ENCODE peak calls at places on chromosomes 1 and 21, in eight cellular contexts. R, S, K, U, A, I, E and W are unnamed samples.
A peak's percentile ranks its signal among the peaks of the same experiment; 100 is the strongest.

GRCh38 chr1:24980836-24981631 is 51.0 kb upstream of the RUNX3 start:
- DNase-seq in R (no peak), S (no peak), K (no peak), U (no peak), A (no peak), I (no peak), E (no peak), W (no peak)

GRCh38 chr1:116906812-116907211 is 2.9 kb upstream of the PTGFRN start:
- DNase-seq in R (no peak), S (no peak), K (no peak), U (no peak), A (no peak), I (no peak), E (no peak), W (no peak)

GRCh38 chr1:225651376-225651871 is 1.5 kb downstream of the ENAH start:
- DNase-seq in R (peak; percentile 51), S (peak; percentile 45), K (no peak), U (no peak), A (no peak), I (no peak), E (no peak), W (no peak)

GRCh38 chr1:189619682-189620332 is 857.9 kb downstream of the BRINP3 start:
- DNase-seq in R (no peak), S (peak; percentile 88), K (peak; percentile 84), U (no peak), A (no peak), I (no peak), E (no peak), W (no peak)

GRCh38 chr1:58409826-58410225 is 136.7 kb downstream of the OMA1 start:
- DNase-seq in R (peak; percentile 1), S (peak; percentile 32), K (no peak), U (no peak), A (no peak), I (no peak), E (no peak), W (peak; percentile 96)

GRCh38 chr21:34276711-34277425 is 86.9 kb upstream of the KCNE2 start:
- DNase-seq in R (no peak), S (peak; percentile 60), K (no peak), U (no peak), A (no peak), I (no peak), E (no peak), W (no peak)

GRCh38 chr1:218759795-218760194 is 413.9 kb upstream of the LYPLAL1 start:
- DNase-seq in R (no peak), S (no peak), K (no peak), U (no peak), A (no peak), I (no peak), E (no peak), W (no peak)

GRCh38 chr21:42010507-42011493 is 640 bp upstream of the ZBTB21 start:
- DNase-seq in R (peak; percentile 31), S (peak; percentile 32), K (no peak), U (no peak), A (no peak), I (no peak), E (no peak), W (no peak)

GRCh38 chr1:16971330-16972209 is 8.8 kb downstream of the MFAP2 start:
- DNase-seq in R (peak; percentile 46), S (no peak), K (no peak), U (no peak), A (no peak), I (no peak), E (no peak), W (no peak)

GRCh38 chr1:86504895-86505625 is 36.3 kb downstream of the CLCA1 start:
- DNase-seq in R (no peak), S (no peak), K (no peak), U (no peak), A (no peak), I (no peak), E (no peak), W (no peak)

GRCh38 chr1:223183268-223183862 is 40.3 kb upstream of the TLR5 start:
- DNase-seq in R (no peak), S (no peak), K (no peak), U (no peak), A (no peak), I (no peak), E (no peak), W (no peak)

GRCh38 chr1:173161510-173162221 is 45.5 kb downstream of the TNFSF4 start:
- DNase-seq in R (no peak), S (peak; percentile 88), K (peak; percentile 56), U (no peak), A (no peak), I (no peak), E (no peak), W (no peak)

GRCh38 chr1:205310981-205311704 is 10.4 kb downstream of the NUAK2 start:
- DNase-seq in R (no peak), S (no peak), K (no peak), U (no peak), A (no peak), I (no peak), E (no peak), W (no peak)

GRCh38 chr1:38641661-38642060 is 217.9 kb downstream of the RRAGC start:
- DNase-seq in R (no peak), S (no peak), K (no peak), U (no peak), A (no peak), I (no peak), E (no peak), W (no peak)

GRCh38 chr1:78143152-78143551 is 97.4 kb downstream of the GIPC2 start:
- DNase-seq in R (no peak), S (no peak), K (no peak), U (no peak), A (no peak), I (no peak), E (no peak), W (no peak)

GRCh38 chr1:153652795-153653507 is 5.6 kb upstream of the SNAPIN start:
- DNase-seq in R (no peak), S (peak; percentile 75), K (no peak), U (no peak), A (no peak), I (no peak), E (no peak), W (no peak)

GRCh38 chr1:208172389-208173140 is 71.6 kb downstream of the PLXNA2 start:
- DNase-seq in R (no peak), S (peak; percentile 19), K (no peak), U (no peak), A (no peak), I (no peak), E (no peak), W (no peak)

GRCh38 chr1:245730796-245731195 is 576.0 kb downstream of the KIF26B start:
- DNase-seq in R (no peak), S (no peak), K (no peak), U (no peak), A (no peak), I (no peak), E (no peak), W (no peak)

GRCh38 chr1:197249324-197249723 is 18.7 kb upstream of the CRB1 start:
- DNase-seq in R (no peak), S (no peak), K (no peak), U (no peak), A (no peak), I (no peak), E (no peak), W (no peak)

GRCh38 chr1:26027716-26028489 is 6.3 kb downstream of the EXTL1 start:
- DNase-seq in R (no peak), S (no peak), K (no peak), U (no peak), A (no peak), I (no peak), E (no peak), W (no peak)

GRCh38 chr1:205600085-205600484 is 31.7 kb downstream of the ELK4 start:
- DNase-seq in R (no peak), S (peak; percentile 77), K (no peak), U (no peak), A (no peak), I (no peak), E (no peak), W (no peak)

GRCh38 chr1:208270679-208271111 is 26.5 kb upstream of the PLXNA2 start:
- DNase-seq in R (no peak), S (no peak), K (no peak), U (peak; percentile 36), A (no peak), I (no peak), E (no peak), W (no peak)

GRCh38 chr1:35278886-35279554 is 10.5 kb downstream of the ZMYM4 start:
- DNase-seq in R (no peak), S (no peak), K (no peak), U (no peak), A (no peak), I (no peak), E (no peak), W (no peak)

GRCh38 chr1:3774503-3775247 is 2.1 kb downstream of the SMIM1 start:
- DNase-seq in R (no peak), S (no peak), K (no peak), U (no peak), A (no peak), I (no peak), E (no peak), W (no peak)

GRCh38 chr1:102174259-102174863 is 177.6 kb upstream of the OLFM3 start:
- DNase-seq in R (no peak), S (peak; percentile 7), K (no peak), U (peak; percentile 36), A (no peak), I (no peak), E (no peak), W (no peak)

GRCh38 chr1:6454856-6455751 is 10.9 kb downstream of the TNFRSF25 start:
- DNase-seq in R (no peak), S (no peak), K (no peak), U (no peak), A (no peak), I (no peak), E (no peak), W (no peak)

GRCh38 chr1:202981939-202982338 is 14.9 kb upstream of the CYB5R1 start:
- DNase-seq in R (no peak), S (no peak), K (no peak), U (no peak), A (no peak), I (no peak), E (no peak), W (no peak)